ENCODE peak calls at places on chromosomes 13 and 19, in five cellular contexts. One of them, this sample, is unnamed.

GRCh38 chr13:101155920-101156319 is 260.4 kb downstream of the NALCN start:
- DNase-seq in BE2C: no peak
- DNase-seq in gastrocnemius medialis: no peak
- DNase-seq in neuronal stem cell: no peak
- DNase-seq in effector memory CD4-positive, alpha-beta T cell: no peak
- DNase-seq in this sample: no peak

GRCh38 chr13:45242070-45242469 is 41.2 kb upstream of the KCTD4 start:
- DNase-seq in BE2C: peak; percentile 14
- DNase-seq in gastrocnemius medialis: no peak
- DNase-seq in neuronal stem cell: no peak
- DNase-seq in effector memory CD4-positive, alpha-beta T cell: no peak
- DNase-seq in this sample: no peak

GRCh38 chr19:48836089-48837017 is at the start of gene HSD17B14:
- DNase-seq in BE2C: peak; percentile 47
- DNase-seq in gastrocnemius medialis: no peak
- DNase-seq in neuronal stem cell: peak; percentile 81
- DNase-seq in effector memory CD4-positive, alpha-beta T cell: no peak
- DNase-seq in this sample: peak; percentile 57

GRCh38 chr19:10191347-10191746 is 3.4 kb downstream of the DNMT1 start:
- DNase-seq in BE2C: no peak
- DNase-seq in gastrocnemius medialis: no peak
- DNase-seq in neuronal stem cell: no peak
- DNase-seq in effector memory CD4-positive, alpha-beta T cell: no peak
- DNase-seq in this sample: no peak

GRCh38 chr19:47225746-47226425 is 5.1 kb downstream of the BBC3 start:
- DNase-seq in BE2C: peak; percentile 90
- DNase-seq in gastrocnemius medialis: peak; percentile 70
- DNase-seq in neuronal stem cell: peak; percentile 87
- DNase-seq in effector memory CD4-positive, alpha-beta T cell: peak; percentile 84
- DNase-seq in this sample: peak; percentile 90

GRCh38 chr13:87344176-87344575 is 327.0 kb upstream of the SLITRK5 start:
- DNase-seq in BE2C: no peak
- DNase-seq in gastrocnemius medialis: no peak
- DNase-seq in neuronal stem cell: no peak
- DNase-seq in effector memory CD4-positive, alpha-beta T cell: no peak
- DNase-seq in this sample: no peak

GRCh38 chr13:23724196-23724970 is 154.2 kb downstream of the TNFRSF19 start:
- DNase-seq in BE2C: peak; percentile 55
- DNase-seq in gastrocnemius medialis: no peak
- DNase-seq in neuronal stem cell: no peak
- DNase-seq in effector memory CD4-positive, alpha-beta T cell: no peak
- DNase-seq in this sample: no peak

GRCh38 chr19:41023193-41023592 is 32.1 kb downstream of the CYP2B6 start:
- DNase-seq in BE2C: no peak
- DNase-seq in gastrocnemius medialis: no peak
- DNase-seq in neuronal stem cell: no peak
- DNase-seq in effector memory CD4-positive, alpha-beta T cell: no peak
- DNase-seq in this sample: no peak

GRCh38 chr13:23778879-23779278 is 110.3 kb downstream of the MIPEP start:
- DNase-seq in BE2C: no peak
- DNase-seq in gastrocnemius medialis: no peak
- DNase-seq in neuronal stem cell: no peak
- DNase-seq in effector memory CD4-positive, alpha-beta T cell: no peak
- DNase-seq in this sample: no peak

GRCh38 chr13:100875392-100876043 is 200.9 kb upstream of the TMTC4 start:
- DNase-seq in BE2C: no peak
- DNase-seq in gastrocnemius medialis: no peak
- DNase-seq in neuronal stem cell: no peak
- DNase-seq in effector memory CD4-positive, alpha-beta T cell: no peak
- DNase-seq in this sample: no peak

GRCh38 chr19:56170261-56170660 is 5.5 kb upstream of the GALP start:
- DNase-seq in BE2C: no peak
- DNase-seq in gastrocnemius medialis: no peak
- DNase-seq in neuronal stem cell: no peak
- DNase-seq in effector memory CD4-positive, alpha-beta T cell: no peak
- DNase-seq in this sample: no peak

GRCh38 chr19:29521291-29522075 is 4.3 kb upstream of the VSTM2B start:
- DNase-seq in BE2C: no peak
- DNase-seq in gastrocnemius medialis: no peak
- DNase-seq in neuronal stem cell: no peak
- DNase-seq in effector memory CD4-positive, alpha-beta T cell: no peak
- DNase-seq in this sample: no peak

GRCh38 chr13:92838786-92839185 is 387.8 kb upstream of the GPC6 start:
- DNase-seq in BE2C: no peak
- DNase-seq in gastrocnemius medialis: no peak
- DNase-seq in neuronal stem cell: no peak
- DNase-seq in effector memory CD4-positive, alpha-beta T cell: no peak
- DNase-seq in this sample: no peak

GRCh38 chr19:38384209-38385027 is 3.4 kb downstream of the GGN start:
- DNase-seq in BE2C: peak; percentile 37
- DNase-seq in gastrocnemius medialis: no peak
- DNase-seq in neuronal stem cell: no peak
- DNase-seq in effector memory CD4-positive, alpha-beta T cell: no peak
- DNase-seq in this sample: peak; percentile 29

GRCh38 chr19:16293133-16294085 is 31.2 kb upstream of the KLF2 start:
- DNase-seq in BE2C: no peak
- DNase-seq in gastrocnemius medialis: peak; percentile 58
- DNase-seq in neuronal stem cell: no peak
- DNase-seq in effector memory CD4-positive, alpha-beta T cell: no peak
- DNase-seq in this sample: no peak

GRCh38 chr19:10517361-10517759 is at the start of gene S1PR5:
- DNase-seq in BE2C: peak; percentile 19
- DNase-seq in gastrocnemius medialis: no peak
- DNase-seq in neuronal stem cell: no peak
- DNase-seq in effector memory CD4-positive, alpha-beta T cell: no peak
- DNase-seq in this sample: no peak

GRCh38 chr19:52142001-52142595 is 2.4 kb upstream of the ZNF616 start:
- DNase-seq in BE2C: no peak
- DNase-seq in gastrocnemius medialis: no peak
- DNase-seq in neuronal stem cell: no peak
- DNase-seq in effector memory CD4-positive, alpha-beta T cell: no peak
- DNase-seq in this sample: no peak

GRCh38 chr13:114244637-114245036 is 9.9 kb downstream of the CDC16 start:
- DNase-seq in BE2C: no peak
- DNase-seq in gastrocnemius medialis: no peak
- DNase-seq in neuronal stem cell: no peak
- DNase-seq in effector memory CD4-positive, alpha-beta T cell: no peak
- DNase-seq in this sample: no peak

GRCh38 chr13:114027046-114027760 is 53.3 kb upstream of the C13orf46 start:
- DNase-seq in BE2C: no peak
- DNase-seq in gastrocnemius medialis: no peak
- DNase-seq in neuronal stem cell: no peak
- DNase-seq in effector memory CD4-positive, alpha-beta T cell: no peak
- DNase-seq in this sample: no peak

GRCh38 chr13:109628251-109628699 is 158.1 kb downstream of the IRS2 start:
- DNase-seq in BE2C: no peak
- DNase-seq in gastrocnemius medialis: peak; percentile 6
- DNase-seq in neuronal stem cell: no peak
- DNase-seq in effector memory CD4-positive, alpha-beta T cell: no peak
- DNase-seq in this sample: no peak

GRCh38 chr13:45257638-45258338 is 56.9 kb upstream of the KCTD4 start:
- DNase-seq in BE2C: no peak
- DNase-seq in gastrocnemius medialis: no peak
- DNase-seq in neuronal stem cell: no peak
- DNase-seq in effector memory CD4-positive, alpha-beta T cell: no peak
- DNase-seq in this sample: no peak

GRCh38 chr13:42478531-42479156 is 95.3 kb upstream of the TNFSF11 start:
- DNase-seq in BE2C: no peak
- DNase-seq in gastrocnemius medialis: no peak
- DNase-seq in neuronal stem cell: peak; percentile 2
- DNase-seq in effector memory CD4-positive, alpha-beta T cell: no peak
- DNase-seq in this sample: peak; percentile 5

GRCh38 chr13:99646866-99647592 is 145.8 kb downstream of the TM9SF2 start:
- DNase-seq in BE2C: no peak
- DNase-seq in gastrocnemius medialis: no peak
- DNase-seq in neuronal stem cell: no peak
- DNase-seq in effector memory CD4-positive, alpha-beta T cell: no peak
- DNase-seq in this sample: no peak

GRCh38 chr13:18944501-18945068 is 237.0 kb downstream of the TUBA3C start:
- DNase-seq in BE2C: no peak
- DNase-seq in gastrocnemius medialis: no peak
- DNase-seq in neuronal stem cell: no peak
- DNase-seq in effector memory CD4-positive, alpha-beta T cell: no peak
- DNase-seq in this sample: no peak

GRCh38 chr13:28499579-28499978 is 4.7 kb upstream of the FLT1 start:
- DNase-seq in BE2C: no peak
- DNase-seq in gastrocnemius medialis: no peak
- DNase-seq in neuronal stem cell: no peak
- DNase-seq in effector memory CD4-positive, alpha-beta T cell: no peak
- DNase-seq in this sample: no peak

GRCh38 chr13:73496711-73497110 is 437.9 kb downstream of the KLF5 start:
- DNase-seq in BE2C: no peak
- DNase-seq in gastrocnemius medialis: no peak
- DNase-seq in neuronal stem cell: no peak
- DNase-seq in effector memory CD4-positive, alpha-beta T cell: no peak
- DNase-seq in this sample: no peak

DNA sequence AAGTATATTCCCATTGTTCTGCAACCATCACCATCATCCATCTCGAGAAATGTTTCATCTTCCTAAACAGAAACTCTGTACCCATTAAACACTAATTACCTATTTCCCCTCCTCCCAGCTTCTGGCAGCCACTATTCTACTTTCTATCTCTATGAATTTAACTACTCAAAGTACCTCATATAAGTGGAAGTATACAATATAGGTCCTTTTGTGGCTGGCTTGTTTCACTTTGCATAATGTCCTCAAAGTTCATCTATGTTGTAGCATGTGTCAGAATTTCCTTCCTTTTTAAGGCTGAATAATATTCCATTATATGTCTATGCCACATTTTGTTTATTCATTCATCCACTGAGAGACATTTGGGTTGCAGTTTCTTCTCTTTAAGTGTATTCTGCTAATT is 159.4 kb downstream of the KCNRG start:
- DNase-seq in BE2C: no peak
- DNase-seq in gastrocnemius medialis: no peak
- DNase-seq in neuronal stem cell: no peak
- DNase-seq in effector memory CD4-positive, alpha-beta T cell: no peak
- DNase-seq in this sample: no peak
- H3K4me3 ChIP-seq in BE2C: no peak overlapping the region
- H3K4me3 ChIP-seq in gastrocnemius medialis: no peak overlapping the region
- H3K4me3 ChIP-seq in neuronal stem cell: no peak overlapping the region
- H3K4me3 ChIP-seq in effector memory CD4-positive, alpha-beta T cell: no peak overlapping the region
- H3K4me3 ChIP-seq in this sample: no peak overlapping the region

GRCh38 chr19:1841209-1841924 is 6.9 kb downstream of the REXO1 start:
- DNase-seq in BE2C: no peak
- DNase-seq in gastrocnemius medialis: no peak
- DNase-seq in neuronal stem cell: no peak
- DNase-seq in effector memory CD4-positive, alpha-beta T cell: no peak
- DNase-seq in this sample: no peak

GRCh38 chr19:1844536-1845515 is 3.5 kb downstream of the REXO1 start:
- DNase-seq in BE2C: no peak
- DNase-seq in gastrocnemius medialis: no peak
- DNase-seq in neuronal stem cell: no peak
- DNase-seq in effector memory CD4-positive, alpha-beta T cell: no peak
- DNase-seq in this sample: no peak

GRCh38 chr19:1840541-1841115 is 7.7 kb downstream of the REXO1 start:
- DNase-seq in BE2C: no peak
- DNase-seq in gastrocnemius medialis: no peak
- DNase-seq in neuronal stem cell: no peak
- DNase-seq in effector memory CD4-positive, alpha-beta T cell: no peak
- DNase-seq in this sample: no peak

GRCh38 chr19:1843646-1844394 is 4.5 kb downstream of the REXO1 start:
- DNase-seq in BE2C: no peak
- DNase-seq in gastrocnemius medialis: no peak
- DNase-seq in neuronal stem cell: no peak
- DNase-seq in effector memory CD4-positive, alpha-beta T cell: no peak
- DNase-seq in this sample: no peak

DNA sequence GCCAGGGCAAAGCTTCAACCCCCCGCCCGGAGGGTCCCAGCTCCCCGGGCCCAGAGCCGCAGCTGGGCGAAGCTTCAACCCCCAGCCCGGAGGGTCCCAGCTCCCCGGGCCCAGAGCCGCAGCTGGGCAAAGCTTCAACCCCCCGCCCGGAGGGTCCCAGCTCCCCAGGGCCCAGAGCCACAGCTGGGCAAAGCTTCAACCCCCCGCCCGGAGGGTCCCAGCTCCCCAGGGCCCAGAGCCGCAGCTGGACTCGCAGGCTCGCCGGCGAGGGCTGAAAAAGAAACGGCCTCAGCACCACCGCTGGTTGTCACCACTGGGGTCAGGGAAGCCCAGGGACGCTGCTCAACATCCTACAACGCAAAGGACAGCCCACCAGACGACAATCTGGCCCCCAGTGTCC is 5.2 kb downstream of the REXO1 start:
- DNase-seq in BE2C: no peak
- DNase-seq in gastrocnemius medialis: no peak
- DNase-seq in neuronal stem cell: no peak
- DNase-seq in effector memory CD4-positive, alpha-beta T cell: no peak
- DNase-seq in this sample: no peak
- H3K4me1 ChIP-seq in BE2C: peaks cover 3% of the 10 kb centered on the region
- H3K4me1 ChIP-seq in gastrocnemius medialis: peaks cover 72% of the 10 kb centered on the region
- H3K4me1 ChIP-seq in neuronal stem cell: peaks cover 30% of the 10 kb centered on the region
- H3K4me1 ChIP-seq in effector memory CD4-positive, alpha-beta T cell: peaks cover 45% of the 10 kb centered on the region
- H3K4me1 ChIP-seq in this sample: peaks cover 7% of the 10 kb centered on the region

GRCh38 chr19:50332014-50332263 is 2.8 kb upstream of the KCNC3 start:
- DNase-seq in BE2C: no peak
- DNase-seq in gastrocnemius medialis: no peak
- DNase-seq in neuronal stem cell: no peak
- DNase-seq in effector memory CD4-positive, alpha-beta T cell: no peak
- DNase-seq in this sample: no peak
- H3K4me3 ChIP-seq in BE2C: no peak overlapping the region
- H3K4me3 ChIP-seq in gastrocnemius medialis: peak overlapping the region; percentile 65
- H3K4me3 ChIP-seq in neuronal stem cell: peak overlapping the region; percentile 77
- H3K4me3 ChIP-seq in effector memory CD4-positive, alpha-beta T cell: no peak overlapping the region
- H3K4me3 ChIP-seq in this sample: no peak overlapping the region

GRCh38 chr13:46596501-46596900 is 43.5 kb downstream of the LRCH1 start:
- DNase-seq in BE2C: no peak
- DNase-seq in gastrocnemius medialis: no peak
- DNase-seq in neuronal stem cell: no peak
- DNase-seq in effector memory CD4-positive, alpha-beta T cell: no peak
- DNase-seq in this sample: no peak

GRCh38 chr13:46595136-46595917 is 42.4 kb downstream of the LRCH1 start:
- DNase-seq in BE2C: no peak
- DNase-seq in gastrocnemius medialis: no peak
- DNase-seq in neuronal stem cell: no peak
- DNase-seq in effector memory CD4-positive, alpha-beta T cell: no peak
- DNase-seq in this sample: no peak

GRCh38 chr13:46598140-46598819 is 45.3 kb downstream of the LRCH1 start:
- DNase-seq in BE2C: no peak
- DNase-seq in gastrocnemius medialis: no peak
- DNase-seq in neuronal stem cell: no peak
- DNase-seq in effector memory CD4-positive, alpha-beta T cell: no peak
- DNase-seq in this sample: no peak

GRCh38 chr13:46593403-46593802 is 40.4 kb downstream of the LRCH1 start:
- DNase-seq in BE2C: no peak
- DNase-seq in gastrocnemius medialis: no peak
- DNase-seq in neuronal stem cell: no peak
- DNase-seq in effector memory CD4-positive, alpha-beta T cell: peak; percentile 9
- DNase-seq in this sample: no peak

DNA sequence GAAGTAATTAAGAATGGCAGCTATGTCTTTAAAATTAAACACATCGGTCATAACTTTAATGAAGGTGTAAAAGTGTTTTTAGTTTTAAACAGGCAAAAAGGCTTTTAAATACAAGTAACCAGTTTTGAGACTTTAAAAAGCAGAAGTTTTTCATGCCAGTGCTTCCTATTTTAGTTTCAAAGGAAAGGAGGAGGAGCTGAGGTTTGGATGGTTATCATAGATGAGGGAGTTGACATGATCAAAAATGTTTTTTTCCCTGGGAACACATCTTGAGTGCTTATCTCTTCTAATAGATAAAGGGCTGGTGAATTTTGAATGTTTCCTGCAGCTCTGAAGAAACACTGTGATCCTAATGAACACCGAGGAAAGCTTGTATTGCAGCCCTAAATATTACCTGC is 42.9 kb downstream of the LRCH1 start:
- DNase-seq in BE2C: no peak
- DNase-seq in gastrocnemius medialis: no peak
- DNase-seq in neuronal stem cell: no peak
- DNase-seq in effector memory CD4-positive, alpha-beta T cell: no peak
- DNase-seq in this sample: no peak
- H3K4me1 ChIP-seq in BE2C: peaks cover 23% of the 10 kb centered on the region
- H3K4me1 ChIP-seq in gastrocnemius medialis: peaks cover 10% of the 10 kb centered on the region
- H3K4me1 ChIP-seq in neuronal stem cell: no peaks in the 10 kb centered on the region
- H3K4me1 ChIP-seq in effector memory CD4-positive, alpha-beta T cell: peaks cover 20% of the 10 kb centered on the region
- H3K4me1 ChIP-seq in this sample: no peaks in the 10 kb centered on the region

This sample was measured in HAP-1.